ENCODE peak calls at places on chromosomes 6 and 20, in four cellular contexts. One of them, this sample, is unnamed.

GRCh38 chr20:11329271-11329670 is 588.4 kb upstream of the BTBD3 start:
- DNase-seq in GM12878: no peak
- DNase-seq in H1: no peak
- DNase-seq in kidney: no peak
- DNase-seq in this sample: no peak

GRCh38 chr6:154257074-154257473 is 99.5 kb downstream of the IPCEF1 start:
- DNase-seq in GM12878: no peak
- DNase-seq in H1: no peak
- DNase-seq in kidney: no peak
- DNase-seq in this sample: no peak

GRCh38 chr6:25279748-25280616 is 808 bp downstream of the CARMIL1 start:
- DNase-seq in GM12878: no peak
- DNase-seq in H1: peak
- DNase-seq in kidney: peak
- DNase-seq in this sample: peak

GRCh38 chr20:9555781-9556180 is 41.4 kb downstream of the LAMP5 start:
- DNase-seq in GM12878: no peak
- DNase-seq in H1: no peak
- DNase-seq in kidney: no peak
- DNase-seq in this sample: no peak

GRCh38 chr20:25543068-25543467 is 42.3 kb downstream of the NINL start:
- DNase-seq in GM12878: no peak
- DNase-seq in H1: no peak
- DNase-seq in kidney: no peak
- DNase-seq in this sample: no peak

GRCh38 chr20:63957690-63958441 is 1.6 kb upstream of the UCKL1 start:
- DNase-seq in GM12878: no peak
- DNase-seq in H1: peak
- DNase-seq in kidney: peak
- DNase-seq in this sample: no peak

GRCh38 chr6:14381225-14381887 is 263.8 kb downstream of the CD83 start:
- DNase-seq in GM12878: no peak
- DNase-seq in H1: no peak
- DNase-seq in kidney: no peak
- DNase-seq in this sample: no peak

GRCh38 chr6:36625161-36625919 is 31.2 kb downstream of the SRSF3 start:
- DNase-seq in GM12878: no peak
- DNase-seq in H1: no peak
- DNase-seq in kidney: no peak
- DNase-seq in this sample: no peak

GRCh38 chr20:1628621-1629020 is 8.8 kb upstream of the SIRPB1 start:
- DNase-seq in GM12878: no peak
- DNase-seq in H1: no peak
- DNase-seq in kidney: no peak
- DNase-seq in this sample: no peak

GRCh38 chr6:5718231-5718947 is 288.3 kb downstream of the NRN1 start:
- DNase-seq in GM12878: no peak
- DNase-seq in H1: no peak
- DNase-seq in kidney: no peak
- DNase-seq in this sample: no peak

GRCh38 chr20:47304287-47304686 is 52.2 kb downstream of the ZMYND8 start:
- DNase-seq in GM12878: no peak
- DNase-seq in H1: no peak
- DNase-seq in kidney: no peak
- DNase-seq in this sample: no peak

GRCh38 chr20:53918010-53918311 is 152.4 kb downstream of the BCAS1 start:
- DNase-seq in GM12878: no peak
- DNase-seq in H1: no peak
- DNase-seq in kidney: no peak
- DNase-seq in this sample: no peak

GRCh38 chr20:57883761-57884160 is 173.9 kb upstream of the PMEPA1 start:
- DNase-seq in GM12878: no peak
- DNase-seq in H1: no peak
- DNase-seq in kidney: no peak
- DNase-seq in this sample: no peak

GRCh38 chr20:25549866-25550477 is 35.4 kb downstream of the NINL start:
- DNase-seq in GM12878: no peak
- DNase-seq in H1: no peak
- DNase-seq in kidney: no peak
- DNase-seq in this sample: no peak

GRCh38 chr20:62858059-62858458 is 3.6 kb downstream of the TCFL5 start:
- DNase-seq in GM12878: no peak
- DNase-seq in H1: no peak
- DNase-seq in kidney: no peak
- DNase-seq in this sample: no peak

GRCh38 chr6:44041461-44042260 is 85.6 kb downstream of the MRPL14 start:
- DNase-seq in GM12878: no peak
- DNase-seq in H1: peak
- DNase-seq in kidney: peak
- DNase-seq in this sample: peak

GRCh38 chr20:2602046-2602735 is 50.2 kb upstream of the NOP56 start:
- DNase-seq in GM12878: no peak
- DNase-seq in H1: no peak
- DNase-seq in kidney: no peak
- DNase-seq in this sample: no peak

GRCh38 chr6:125791151-125791819 is 525 bp downstream of the NCOA7 start:
- DNase-seq in GM12878: no peak
- DNase-seq in H1: no peak
- DNase-seq in kidney: no peak
- DNase-seq in this sample: peak

GRCh38 chr6:38391206-38391908 is 248.4 kb downstream of the BTBD9 start:
- DNase-seq in GM12878: no peak
- DNase-seq in H1: no peak
- DNase-seq in kidney: no peak
- DNase-seq in this sample: no peak

GRCh38 chr6:42294759-42295158 is 77.1 kb upstream of the MRPS10 start:
- DNase-seq in GM12878: no peak
- DNase-seq in H1: no peak
- DNase-seq in kidney: peak
- DNase-seq in this sample: no peak

GRCh38 chr6:20481281-20481680 is 53.0 kb upstream of the CDKAL1 start:
- DNase-seq in GM12878: no peak
- DNase-seq in H1: no peak
- DNase-seq in kidney: no peak
- DNase-seq in this sample: no peak

DNA sequence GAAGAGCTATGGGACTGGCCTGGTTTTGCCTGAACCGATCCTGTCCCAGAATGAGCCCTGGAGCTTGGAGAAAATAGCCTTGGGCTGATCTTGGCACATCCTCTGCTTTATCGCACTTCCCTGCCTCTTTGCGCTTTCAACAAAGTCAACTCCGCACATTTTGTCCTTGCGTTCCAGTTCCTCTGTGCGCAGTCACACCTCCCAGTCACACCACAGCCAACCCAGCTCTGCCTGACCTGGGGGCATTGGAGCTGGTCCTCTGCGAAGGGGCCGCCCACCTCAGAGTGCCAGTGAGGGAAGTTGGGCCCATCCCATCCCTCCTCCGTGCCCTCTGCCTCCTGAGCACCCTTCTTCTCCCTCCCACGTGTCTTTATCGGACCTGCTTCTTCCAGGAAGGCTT is 16.9 kb upstream of the UQCC2 start:
- DNase-seq in GM12878: no peak
- DNase-seq in H1: no peak
- DNase-seq in kidney: peak
- DNase-seq in this sample: peak
- H3K27ac ChIP-seq in GM12878: no peak
- H3K27ac ChIP-seq in H1: no peak
- H3K27ac ChIP-seq in kidney: no peak
- H3K27ac ChIP-seq in this sample: no peak

DNA sequence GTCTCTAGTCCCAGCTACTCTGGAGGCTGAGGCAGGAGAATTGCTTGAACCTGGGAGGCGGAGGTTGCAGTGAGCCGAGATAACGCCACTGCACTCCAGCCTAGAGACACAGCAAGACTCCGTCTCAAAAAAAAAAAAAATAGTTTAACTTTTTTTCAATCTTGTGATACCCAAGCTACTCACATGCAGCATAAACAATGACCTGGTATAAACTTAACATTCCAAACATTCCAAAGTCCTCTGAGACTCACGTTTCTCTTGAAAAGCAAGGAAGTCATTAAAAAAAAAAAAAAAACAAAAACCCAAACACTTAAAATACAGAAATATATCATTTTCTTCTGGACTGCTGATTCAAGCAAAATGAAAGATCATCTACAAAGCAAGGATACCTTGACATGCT is 14.3 kb downstream of the CRNKL1 start:
- DNase-seq in GM12878: no peak
- DNase-seq in H1: no peak
- DNase-seq in kidney: no peak
- DNase-seq in this sample: no peak
- H3K27ac ChIP-seq in GM12878: no peak
- H3K27ac ChIP-seq in H1: no peak
- H3K27ac ChIP-seq in kidney: peak
- H3K27ac ChIP-seq in this sample: no peak

DNA sequence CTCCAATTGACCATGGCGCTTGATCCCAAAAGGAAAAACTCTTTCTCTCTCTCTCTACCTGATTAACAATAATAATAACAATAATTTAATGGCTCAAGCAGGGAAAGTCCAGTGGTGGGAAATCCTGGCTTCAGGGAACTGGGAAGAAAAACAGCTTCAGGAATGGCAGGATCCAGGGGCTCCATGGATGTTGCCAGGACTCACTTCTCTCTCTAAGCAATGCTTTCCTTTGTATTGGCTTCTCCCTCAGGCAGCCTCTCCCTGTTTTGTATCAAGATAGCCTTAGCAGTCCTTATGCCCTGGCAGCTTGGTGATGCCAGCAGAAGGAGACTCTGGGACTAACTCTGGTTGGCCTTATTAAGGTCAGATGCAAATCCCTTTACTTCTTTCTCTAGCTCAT is 13.5 kb upstream of the PTGIS start:
- DNase-seq in GM12878: no peak
- DNase-seq in H1: no peak
- DNase-seq in kidney: no peak
- DNase-seq in this sample: no peak
- H3K27ac ChIP-seq in GM12878: no peak
- H3K27ac ChIP-seq in H1: no peak
- H3K27ac ChIP-seq in kidney: no peak
- H3K27ac ChIP-seq in this sample: no peak

GRCh38 chr20:40681684-40682083 is 7.4 kb downstream of the MAFB start:
- DNase-seq in GM12878: no peak
- DNase-seq in H1: no peak
- DNase-seq in kidney: no peak
- DNase-seq in this sample: no peak
- H3K27ac ChIP-seq in GM12878: no peak
- H3K27ac ChIP-seq in H1: no peak
- H3K27ac ChIP-seq in kidney: no peak
- H3K27ac ChIP-seq in this sample: peak